ENCODE peak calls at places on chromosome 4, in six cellular contexts. E is left lung, L is bronchial epithelial cell, G is cardiac fibroblast, N is coronary artery, P is foreskin fibroblast. D is an unnamed sample.

GRCh38 chr4:145501051-145501660 is 19.5 kb downstream of the SMAD1 start:
- DNase-seq in N (no peak), P (no peak), G (no peak), E (no peak), L (no peak), D (no peak)

GRCh38 chr4:138348055-138348454 is 105.9 kb upstream of the SLC7A11 start:
- DNase-seq in N (no peak), P (peak), G (peak), E (no peak), L (peak), D (no peak)

GRCh38 chr4:78556655-78557054 is 5.1 kb downstream of the ANXA3 start:
- DNase-seq in L (peak), N (no peak), G (no peak), P (no peak), E (no peak), D (no peak)

GRCh38 chr4:105807496-105807895 is 87.8 kb upstream of the NPNT start:
- DNase-seq in P (peak), E (no peak), G (peak), L (no peak), N (no peak), D (no peak)

GRCh38 chr4:165096776-165097175 is 15.9 kb downstream of the TMEM192 start:
- DNase-seq in P (peak), N (no peak), G (peak), E (no peak), L (peak), D (no peak)

GRCh38 chr4:148874331-148874730 is 432.1 kb upstream of the NR3C2 start:
- DNase-seq in G (no peak), L (peak), N (no peak), E (no peak), P (no peak), D (no peak)

GRCh38 chr4:44912980-44913379 is 186.6 kb upstream of the GNPDA2 start:
- DNase-seq in N (no peak), E (no peak), G (no peak), P (no peak), L (no peak), D (no peak)

GRCh38 chr4:48546336-48546735 is 56.3 kb downstream of the ZAR1 start:
- DNase-seq in L (peak), G (peak), P (peak), N (no peak), E (no peak), D (no peak)

GRCh38 chr4:89319756-89320155 is 12.2 kb upstream of the GPRIN3 start:
- DNase-seq in L (peak), E (no peak), P (no peak), G (no peak), N (no peak), D (no peak)

GRCh38 chr4:10917475-10918103 is 233.0 kb upstream of the CLNK start:
- DNase-seq in P (no peak), G (no peak), E (no peak), N (no peak), L (no peak), D (no peak)

GRCh38 chr4:55173580-55173979 is 48.2 kb upstream of the KDR start:
- DNase-seq in L (peak), E (no peak), P (peak), N (no peak), G (peak), D (no peak)

GRCh38 chr4:131382839-131383238 is 1766.3 kb upstream of the PCDH10 start:
- DNase-seq in N (no peak), L (no peak), P (no peak), G (no peak), E (no peak), D (no peak)

GRCh38 chr4:26866203-26866602 is 5.6 kb downstream of the STIM2 start:
- DNase-seq in E (no peak), N (no peak), L (no peak), P (no peak), G (no peak), D (no peak)

GRCh38 chr4:17664755-17665154 is 50.3 kb downstream of the MED28 start:
- DNase-seq in P (no peak), G (peak), L (no peak), N (peak), E (no peak), D (no peak)

GRCh38 chr4:8607603-8608481 is 15.3 kb downstream of the CPZ start:
- DNase-seq in G (no peak), L (no peak), E (peak), N (no peak), P (no peak), D (peak)
- TF ChIP-seq CTCF in G (peak), L (peak), E (peak), N (peak), P (peak), D (peak)

GRCh38 chr4:56435001-56435747 is at the start of gene PPAT:
- DNase-seq in N (peak), P (peak), E (peak), G (peak), L (peak), D (peak)
- TF ChIP-seq CTCF in N (no peak), P (peak), E (peak), G (no peak), L (peak), D (peak)

GRCh38 chr4:112266823-112267222 is 18.9 kb downstream of the TIFA start:
- DNase-seq in L (no peak), N (no peak), E (no peak), P (peak), G (peak), D (no peak)
- TF ChIP-seq CTCF in L (no peak), N (peak), E (peak), P (peak), G (peak), D (peak)

DNA sequence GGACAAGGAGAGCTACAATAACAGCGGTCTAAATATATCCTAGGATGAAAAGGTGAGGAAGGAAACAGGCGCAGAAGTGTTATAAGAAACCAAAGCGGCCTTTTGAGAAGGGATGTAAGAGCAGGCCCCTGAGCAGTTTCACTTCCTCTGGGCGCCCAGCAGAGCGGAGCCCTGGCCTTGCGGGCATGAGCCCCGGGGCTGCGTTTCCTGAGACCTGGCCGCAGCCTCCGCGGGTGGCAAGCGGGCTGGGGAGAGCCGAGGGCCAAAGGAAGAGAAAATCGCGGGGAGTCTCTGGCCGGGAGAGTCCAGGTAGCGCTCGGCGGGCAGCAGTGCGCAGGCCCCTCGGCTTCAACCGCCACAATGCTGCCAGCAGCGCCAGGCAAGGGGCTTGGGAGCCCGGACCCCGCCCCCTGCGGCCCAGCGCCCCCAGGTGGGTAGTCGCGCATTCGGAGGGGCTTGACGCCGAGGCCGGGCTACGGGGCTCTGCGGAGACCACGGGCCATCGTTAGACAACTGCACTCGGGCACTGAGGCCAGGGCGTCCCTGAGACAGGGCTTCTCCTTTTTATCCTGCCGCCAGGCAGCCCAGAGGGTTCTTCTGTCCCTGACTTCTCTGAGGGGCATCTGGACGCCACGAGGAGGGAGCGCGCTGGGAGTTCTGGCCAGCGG is at the start of gene BANK1:
- DNase-seq in P (no peak), L (peak), E (peak), N (no peak), G (peak), D (peak)
- TF ChIP-seq CTCF in P (no peak), L (peak), E (no peak), N (no peak), G (peak), D (peak)

GRCh38 chr4:151248519-151248918 is 28.4 kb upstream of the PRSS48 start:
- DNase-seq in L (no peak), G (no peak), E (no peak), N (no peak), P (no peak), D (no peak)
- TF ChIP-seq CTCF in L (no peak), G (no peak), E (no peak), N (no peak), P (no peak), D (no peak)

DNA sequence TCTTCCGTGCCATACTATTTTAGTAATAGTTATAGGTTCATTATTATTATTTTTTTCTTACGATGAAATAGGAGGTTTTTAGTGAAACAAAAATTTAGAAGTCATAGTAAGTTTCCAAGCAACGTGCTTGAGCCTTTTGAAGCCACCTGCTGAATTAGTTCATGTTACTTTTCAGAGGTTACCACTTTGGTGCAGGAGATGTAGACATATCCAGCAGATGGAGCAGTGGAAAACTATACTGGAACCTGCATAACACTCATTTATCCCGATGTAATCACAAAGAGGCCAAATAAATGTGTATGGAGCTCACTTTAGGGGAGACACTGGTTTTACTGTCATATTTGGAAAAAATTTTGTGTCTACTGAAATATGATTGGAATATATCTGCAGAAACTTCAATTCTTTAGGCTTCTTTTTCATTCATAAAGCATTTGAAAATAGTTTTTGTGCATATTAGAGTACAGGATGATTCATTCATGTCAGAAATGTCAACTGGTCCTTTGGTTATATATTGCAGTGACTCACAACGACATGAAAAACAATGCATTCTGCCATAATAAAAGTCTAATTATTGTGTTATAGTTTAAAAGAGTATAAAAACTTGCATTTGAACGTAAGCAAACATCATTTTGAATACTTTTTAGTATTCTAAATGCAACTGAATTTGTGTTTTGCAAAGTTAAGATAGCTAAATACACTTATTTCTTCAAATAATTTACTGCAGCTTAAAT is 2182.9 kb upstream of the TENM3 start:
- DNase-seq in E (no peak), G (peak), L (peak), N (no peak), P (no peak), D (no peak)
- TF ChIP-seq CTCF in E (no peak), G (no peak), L (no peak), N (no peak), P (no peak), D (peak)

GRCh38 chr4:85825937-85826678 is 351.2 kb downstream of the ARHGAP24 start:
- DNase-seq in N (peak), G (peak), E (no peak), L (no peak), P (peak), D (no peak)
- TF ChIP-seq CTCF in N (no peak), G (peak), E (no peak), L (no peak), P (peak), D (peak)